ENCODE peak calls at places on chromosomes 16 and 17, in seven cellular contexts. O, K, W, B, Q, Z and T are unnamed samples.

GRCh38 chr16:69040144-69040909 is 65.1 kb upstream of the HAS3 start:
- ATAC-seq in O (no peak), K (no peak), W (no peak), B (peak), Q (no peak), Z (no peak), T (no peak)

GRCh38 chr17:53628011-53628410 is 194.7 kb upstream of the KIF2B start:
- ATAC-seq in O (no peak), K (no peak), W (no peak), B (no peak), Q (no peak), Z (no peak), T (no peak)

GRCh38 chr17:77968788-77969187 is 10.3 kb downstream of the TNRC6C start:
- ATAC-seq in O (no peak), K (no peak), W (peak), B (no peak), Q (no peak), Z (peak), T (no peak)

GRCh38 chr17:78409191-78409621 is 30.8 kb downstream of the PGS1 start:
- ATAC-seq in O (no peak), K (no peak), W (no peak), B (no peak), Q (no peak), Z (no peak), T (no peak)

GRCh38 chr16:59067207-59067606 is 333.1 kb upstream of the GOT2 start:
- ATAC-seq in O (no peak), K (no peak), W (peak), B (peak), Q (no peak), Z (no peak), T (no peak)

GRCh38 chr16:30491744-30492308 is 19.3 kb downstream of the ITGAL start:
- ATAC-seq in O (peak), K (peak), W (no peak), B (no peak), Q (peak), Z (no peak), T (no peak)

GRCh38 chr17:5431929-5432556 is 6.9 kb downstream of the C1QBP start:
- ATAC-seq in O (no peak), K (no peak), W (no peak), B (no peak), Q (no peak), Z (no peak), T (no peak)

GRCh38 chr17:10748475-10749110 is 18.8 kb upstream of the TMEM220 start:
- ATAC-seq in O (no peak), K (no peak), W (no peak), B (no peak), Q (no peak), Z (no peak), T (no peak)

GRCh38 chr16:25065899-25066298 is 45.6 kb upstream of the LCMT1 start:
- ATAC-seq in O (no peak), K (no peak), W (no peak), B (no peak), Q (no peak), Z (no peak), T (no peak)

GRCh38 chr16:54647216-54647615 is 283.4 kb upstream of the IRX5 start:
- ATAC-seq in O (no peak), K (no peak), W (no peak), B (no peak), Q (no peak), Z (peak), T (no peak)

GRCh38 chr16:50853329-50853728 is 111.4 kb downstream of the CYLD start:
- ATAC-seq in O (no peak), K (no peak), W (no peak), B (no peak), Q (no peak), Z (no peak), T (no peak)

GRCh38 chr17:16250635-16251034 is 33.6 kb downstream of the PIGL start:
- ATAC-seq in O (no peak), K (no peak), W (no peak), B (no peak), Q (peak), Z (no peak), T (no peak)

GRCh38 chr17:9576521-9577401 is at the start of gene CFAP52:
- ATAC-seq in O (peak), K (peak), W (peak), B (peak), Q (peak), Z (peak), T (peak)

GRCh38 chr17:27385626-27386025 is 70.6 kb upstream of the KSR1 start:
- ATAC-seq in O (no peak), K (no peak), W (no peak), B (no peak), Q (no peak), Z (no peak), T (no peak)

GRCh38 chr16:2237552-2238395 is 1.5 kb downstream of the DNASE1L2 start:
- ATAC-seq in O (no peak), K (no peak), W (peak), B (peak), Q (peak), Z (no peak), T (peak)

GRCh38 chr16:22352119-22352518 is 22.3 kb downstream of the CDR2 start:
- ATAC-seq in O (no peak), K (no peak), W (no peak), B (no peak), Q (no peak), Z (no peak), T (no peak)

GRCh38 chr17:73838815-73839214 is 194.6 kb upstream of the SDK2 start:
- ATAC-seq in O (no peak), K (no peak), W (no peak), B (no peak), Q (no peak), Z (no peak), T (no peak)

GRCh38 chr17:77432034-77432554 is 291.3 kb downstream of the SEC14L1 start:
- ATAC-seq in O (no peak), K (no peak), W (no peak), B (no peak), Q (no peak), Z (no peak), T (no peak)